ENCODE peak calls at places on chromosomes 12 and 14, in eight cellular contexts. S, W, M, G, E, K, V and C are unnamed samples.
A peak's percentile ranks its signal among the peaks of the same experiment; 100 is the strongest.

GRCh38 chr14:93019970-93020369 is 95.8 kb downstream of the ITPK1 start:
- DNase-seq in S (no peak), W (no peak), M (no peak), G (no peak), E (no peak), K (no peak), V (no peak), C (no peak)

GRCh38 chr14:71423481-71423880 is 508.7 kb upstream of the RGS6 start:
- DNase-seq in S (no peak), W (no peak), M (no peak), G (no peak), E (no peak), K (no peak), V (no peak), C (no peak)

GRCh38 chr14:83463500-83464098 is 1929.9 kb upstream of the SEL1L start:
- DNase-seq in S (peak; percentile 41), W (no peak), M (no peak), G (no peak), E (peak; percentile 77), K (no peak), V (peak; percentile 20), C (peak; percentile 27)

GRCh38 chr14:51337520-51337919 is 97.5 kb downstream of the TMX1 start:
- DNase-seq in S (no peak), W (no peak), M (no peak), G (no peak), E (no peak), K (peak; percentile 61), V (no peak), C (no peak)

GRCh38 chr14:53683229-53683628 is 273.4 kb downstream of the BMP4 start:
- DNase-seq in S (no peak), W (no peak), M (no peak), G (no peak), E (no peak), K (no peak), V (peak; percentile 36), C (no peak)

GRCh38 chr14:33934043-33934750 is 16.7 kb downstream of the EGLN3 start:
- DNase-seq in S (no peak), W (no peak), M (no peak), G (no peak), E (peak; percentile 62), K (peak; percentile 33), V (no peak), C (no peak)

GRCh38 chr12:107066686-107067085 is 26.7 kb downstream of the CRY1 start:
- DNase-seq in S (no peak), W (no peak), M (no peak), G (no peak), E (no peak), K (no peak), V (no peak), C (no peak)

GRCh38 chr12:52351196-52352059 is 15.9 kb downstream of the KRT85 start:
- DNase-seq in S (no peak), W (no peak), M (peak; percentile 55), G (no peak), E (no peak), K (no peak), V (no peak), C (no peak)

GRCh38 chr12:28059678-28060077 is 87.1 kb upstream of the PTHLH start:
- DNase-seq in S (no peak), W (no peak), M (no peak), G (no peak), E (no peak), K (no peak), V (no peak), C (peak; percentile 48)

GRCh38 chr14:39366460-39367386 is 65.5 kb downstream of the FBXO33 start:
- DNase-seq in S (no peak), W (no peak), M (no peak), G (no peak), E (no peak), K (no peak), V (no peak), C (no peak)